ENCODE peak calls at places on chromosomes 5 and 9, in eight cellular contexts. R is breast epithelium, M is heart left ventricle, K is H54, D is A549, F is Peyer's patch, V is erythroblast, U is ovary. W is an unnamed sample.

GRCh38 chr5:108409781-108410180 is 27.9 kb upstream of the FBXL17 start:
- DNase-seq in F (no peak), K (no peak), M (no peak), D (no peak), U (no peak), R (no peak), V (no peak), W (no peak)

GRCh38 chr5:126339215-126339805 is 83.9 kb upstream of the GRAMD2B start:
- DNase-seq in R (no peak), V (peak), F (peak), D (peak), M (no peak), K (no peak), U (peak), W (peak)

GRCh38 chr5:115875447-115875846 is 33.7 kb downstream of the AP3S1 start:
- DNase-seq in R (no peak), V (no peak), F (no peak), M (no peak), K (no peak), U (no peak), D (no peak), W (no peak)

GRCh38 chr5:67404261-67405100 is 207.9 kb upstream of the CD180 start:
- DNase-seq in M (no peak), V (no peak), D (peak), U (no peak), K (no peak), F (no peak), R (no peak), W (no peak)

GRCh38 chr5:117131048-117131679 is 556.5 kb upstream of the SEMA6A start:
- DNase-seq in D (no peak), R (no peak), F (no peak), U (no peak), K (no peak), M (no peak), V (no peak), W (no peak)

GRCh38 chr5:16776611-16777251 is 159.4 kb downstream of the MYO10 start:
- DNase-seq in V (no peak), R (peak), K (no peak), U (no peak), M (no peak), D (no peak), F (no peak), W (no peak)

GRCh38 chr5:10393491-10393890 is 40.0 kb downstream of the MARCHF6 start:
- DNase-seq in K (no peak), D (no peak), M (no peak), F (no peak), R (no peak), V (no peak), U (no peak), W (no peak)

GRCh38 chr5:156259618-156260017 is 67.3 kb upstream of the SGCD start:
- DNase-seq in K (no peak), D (no peak), F (no peak), M (no peak), V (peak), U (no peak), R (no peak), W (no peak)

GRCh38 chr5:81121836-81122235 is 111.3 kb upstream of the CKMT2 start:
- DNase-seq in R (no peak), D (no peak), V (no peak), M (no peak), U (no peak), K (no peak), F (no peak), W (no peak)

GRCh38 chr9:125418404-125418803 is 156.8 kb downstream of the GAPVD1 start:
- DNase-seq in U (no peak), F (no peak), M (no peak), V (no peak), K (no peak), D (no peak), R (no peak), W (no peak)

GRCh38 chr5:1783214-1783551 is 16.5 kb downstream of the MRPL36 start:
- DNase-seq in U (no peak), V (no peak), K (no peak), R (peak), F (no peak), D (no peak), M (peak), W (no peak)

DNA sequence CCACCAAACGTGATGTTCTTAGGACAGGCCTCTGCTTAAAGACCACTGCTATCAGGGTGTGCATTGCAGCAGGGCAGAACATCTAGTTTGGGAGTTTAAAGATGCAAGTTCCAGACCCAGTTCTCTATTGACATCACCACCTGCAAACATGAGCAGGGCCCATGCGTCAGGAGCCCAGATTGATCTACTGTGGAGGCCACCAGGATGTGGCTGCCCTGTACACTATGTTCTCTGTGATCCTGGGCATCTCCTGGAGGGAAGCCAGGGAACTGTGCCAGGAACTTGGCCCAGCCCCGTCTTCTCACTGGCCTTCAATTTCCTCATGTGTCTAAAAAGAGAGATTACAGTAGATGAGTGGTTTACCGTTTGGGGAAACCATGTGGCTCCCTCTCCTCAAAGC is 87.1 kb downstream of the PDE6A start:
- DNase-seq in K (peak), M (peak), R (peak), U (no peak), F (peak), V (peak), D (no peak), W (peak)
- TF ChIP-seq POLR2A in K (no peak), M (peak), R (no peak), U (no peak), F (no peak), V (peak), D (no peak), W (no peak)

GRCh38 chr9:133522073-133522910 is 2.5 kb downstream of the MYMK start:
- DNase-seq in R (no peak), M (peak), U (peak), F (no peak), D (no peak), K (no peak), V (peak), W (no peak)
- TF ChIP-seq POLR2A in R (no peak), M (no peak), U (no peak), F (no peak), D (no peak), K (no peak), V (peak), W (no peak)

GRCh38 chr5:111254613-111255012 is 30.4 kb downstream of the CAMK4 start:
- DNase-seq in D (no peak), M (no peak), R (no peak), U (no peak), K (no peak), V (no peak), F (peak), W (no peak)

GRCh38 chr5:111248571-111248970 is 24.4 kb downstream of the CAMK4 start:
- DNase-seq in D (no peak), U (no peak), M (no peak), F (no peak), R (no peak), V (no peak), K (no peak), W (no peak)

GRCh38 chr5:111251941-111252340 is 27.8 kb downstream of the CAMK4 start:
- DNase-seq in V (no peak), K (no peak), D (no peak), M (no peak), R (no peak), F (no peak), U (no peak), W (no peak)

GRCh38 chr5:111256128-111256527 is 31.9 kb downstream of the CAMK4 start:
- DNase-seq in M (no peak), V (no peak), R (no peak), K (no peak), D (no peak), F (no peak), U (no peak), W (no peak)

GRCh38 chr5:111252799-111253564 is 28.8 kb downstream of the CAMK4 start:
- DNase-seq in U (no peak), F (no peak), M (no peak), K (no peak), V (no peak), D (no peak), R (no peak), W (no peak)
- TF ChIP-seq POLR2A in U (no peak), F (no peak), M (no peak), K (no peak), V (no peak), D (no peak), R (no peak), W (no peak)

DNA sequence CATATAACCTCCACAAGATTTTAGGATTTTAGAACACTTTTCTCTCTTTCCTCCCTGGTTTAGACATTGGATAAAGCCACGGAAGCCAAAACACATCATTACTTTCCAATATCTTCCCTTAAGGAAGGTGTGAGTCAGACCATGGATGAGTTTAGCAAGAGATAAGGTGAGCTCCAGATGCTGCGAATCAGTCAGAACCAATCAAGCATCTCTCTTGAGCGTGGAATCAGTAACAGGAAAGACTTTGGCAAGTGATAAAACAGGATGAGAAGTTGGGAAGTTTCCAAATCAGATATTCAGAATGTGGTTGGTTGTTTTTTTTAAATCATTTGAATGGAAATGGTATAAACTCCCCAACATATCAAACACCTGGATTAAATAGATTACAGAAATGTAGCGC is 397.8 kb downstream of the EFNA5 start:
- DNase-seq in K (no peak), U (no peak), M (no peak), D (no peak), V (no peak), R (no peak), F (no peak), W (no peak)
- TF ChIP-seq POLR2A in K (no peak), U (no peak), M (no peak), D (no peak), V (no peak), R (no peak), F (no peak), W (no peak)

GRCh38 chr9:94030318-94031179 is 53.7 kb upstream of the PTPDC1 start:
- DNase-seq in U (peak), D (peak), M (peak), F (peak), K (peak), V (peak), R (peak), W (peak)
- TF ChIP-seq POLR2A in U (peak), D (peak), M (peak), F (peak), K (peak), V (peak), R (no peak), W (peak)

DNA sequence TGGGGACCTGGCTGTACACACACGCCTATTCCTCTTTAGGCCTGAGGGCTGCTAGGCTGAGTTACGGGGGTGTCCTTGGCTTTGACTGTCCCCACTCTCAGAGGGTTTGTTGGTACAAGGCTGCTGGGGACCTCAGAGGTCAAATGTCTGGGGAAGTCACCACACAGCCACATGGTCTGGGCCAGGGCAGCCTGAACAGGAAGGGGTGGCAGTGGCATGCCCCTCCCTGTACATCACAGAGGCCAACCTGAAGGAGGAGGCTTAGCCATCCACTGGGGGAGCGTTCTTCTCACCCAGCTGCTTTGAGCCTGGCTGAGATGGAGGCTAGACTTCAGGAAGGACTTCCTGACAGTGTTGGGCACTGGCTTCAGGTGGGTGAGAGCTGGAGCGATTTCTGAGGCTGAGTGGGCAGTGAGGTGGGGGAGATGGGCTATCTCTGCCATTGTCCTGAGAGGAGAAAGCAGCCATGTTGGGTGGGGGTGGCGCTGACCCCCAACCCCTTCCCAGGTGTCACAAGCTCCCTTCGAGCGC is 36.3 kb downstream of the CXXC5 start:
- DNase-seq in M (no peak), U (no peak), R (no peak), D (no peak), F (no peak), V (no peak), K (no peak), W (no peak)
- TF ChIP-seq POLR2A in M (no peak), U (no peak), R (no peak), D (no peak), F (no peak), V (no peak), K (no peak), W (no peak)

GRCh38 chr9:95992536-95992935 is 117.0 kb downstream of the ERCC6L2 start:
- DNase-seq in R (no peak), K (no peak), D (no peak), V (no peak), U (no peak), M (no peak), F (no peak), W (no peak)
- TF ChIP-seq POLR2A in R (no peak), K (no peak), D (no peak), V (no peak), U (no peak), M (no peak), F (no peak), W (no peak)

GRCh38 chr5:150209020-150209635 is 19.3 kb downstream of the SLC6A7 start:
- DNase-seq in R (no peak), V (no peak), K (peak), F (peak), D (no peak), U (no peak), M (no peak), W (no peak)

GRCh38 chr5:150210644-150211043 is 20.8 kb downstream of the SLC6A7 start:
- DNase-seq in V (no peak), M (no peak), D (no peak), U (no peak), R (no peak), K (no peak), F (no peak), W (no peak)

GRCh38 chr5:150206780-150207115 is 16.9 kb downstream of the SLC6A7 start:
- DNase-seq in F (no peak), M (no peak), K (no peak), V (no peak), R (no peak), D (no peak), U (no peak), W (no peak)

GRCh38 chr5:150206076-150206779 is 16.4 kb downstream of the SLC6A7 start:
- DNase-seq in M (no peak), R (no peak), U (no peak), F (no peak), V (no peak), K (no peak), D (no peak), W (no peak)

DNA sequence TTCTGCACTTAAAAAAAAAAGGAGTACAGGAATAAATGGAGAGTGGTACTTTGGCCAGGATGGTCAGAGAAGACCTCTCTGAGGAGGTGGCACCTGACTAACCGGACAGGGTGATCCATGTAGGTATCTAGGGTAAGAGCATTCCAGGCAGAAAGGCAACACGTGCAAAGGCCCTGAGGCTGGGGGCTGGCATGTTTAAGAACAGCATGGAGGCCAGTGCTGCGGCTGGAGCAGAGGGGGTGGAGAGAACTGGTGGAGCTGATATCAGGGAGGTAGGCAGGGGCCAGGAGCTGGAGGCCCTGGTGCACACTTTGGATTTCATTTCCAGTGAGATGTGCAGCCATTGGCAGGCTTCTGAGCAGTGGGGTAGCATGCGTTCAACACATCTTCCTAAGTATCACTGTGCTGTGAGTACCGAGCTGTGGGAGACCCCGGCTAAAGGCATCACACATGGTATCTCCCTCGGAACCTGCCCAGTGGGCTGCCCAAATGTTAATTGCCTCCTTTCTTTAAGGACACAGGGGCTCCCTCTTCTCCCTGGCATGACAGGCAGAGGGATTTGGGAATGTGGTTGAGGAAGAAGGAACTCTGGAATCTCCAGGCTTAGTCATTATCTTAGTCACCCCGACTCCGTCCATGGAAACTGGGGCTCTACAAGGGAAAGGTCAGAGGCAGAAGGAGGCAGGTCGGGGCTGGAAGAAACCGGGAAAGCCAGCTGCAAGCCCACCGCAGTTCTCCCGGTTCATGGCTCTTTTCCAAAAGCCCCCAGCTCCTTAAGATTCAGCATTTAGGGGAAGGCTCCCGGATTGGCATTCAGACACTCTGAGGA is 18.5 kb downstream of the SLC6A7 start:
- DNase-seq in V (no peak), D (peak), K (peak), M (no peak), R (no peak), F (no peak), U (no peak), W (no peak)
- TF ChIP-seq POLR2A in V (no peak), D (no peak), K (no peak), M (no peak), R (no peak), F (no peak), U (no peak), W (no peak)

W was measured in uterus.